ENCODE peak calls at places on chromosome 21, in six cellular contexts. Y is uterus, X is cardiac muscle cell, V is foreskin fibroblast, H is cardiac fibroblast, S is body of pancreas. R is an unnamed sample.

GRCh38 chr21:31593161-31593560 is 66.3 kb upstream of the SOD1 start:
- DNase-seq in X (no peak), S (no peak), Y (no peak), V (no peak), H (no peak), R (no peak)

GRCh38 chr21:20220586-20220985 is 777.6 kb upstream of the NCAM2 start:
- DNase-seq in H (no peak), Y (no peak), S (no peak), X (no peak), V (no peak), R (no peak)

GRCh38 chr21:8991968-8992621 is 1529.3 kb upstream of the TPTE start:
- DNase-seq in H (peak; percentile 29), Y (no peak), X (no peak), S (no peak), V (no peak), R (no peak)

GRCh38 chr21:31618696-31619430 is 40.6 kb upstream of the SOD1 start:
- DNase-seq in V (no peak), Y (no peak), S (no peak), H (peak; percentile 12), X (no peak), R (no peak)

GRCh38 chr21:30443226-30443625 is 3.2 kb downstream of the KRTAP15-1 start:
- DNase-seq in V (no peak), S (no peak), Y (no peak), X (no peak), H (no peak), R (no peak)

GRCh38 chr21:45860493-45861155 is 120.9 kb upstream of the COL6A1 start:
- DNase-seq in S (no peak), V (no peak), X (no peak), H (no peak), Y (no peak), R (no peak)

GRCh38 chr21:31509108-31510017 is 150.1 kb upstream of the SOD1 start:
- DNase-seq in X (peak; percentile 44), V (no peak), H (peak; percentile 11), Y (no peak), S (no peak), R (peak; percentile 43)

GRCh38 chr21:45802956-45803612 is 159.6 kb downstream of the PCBP3 start:
- DNase-seq in V (no peak), S (no peak), X (no peak), Y (no peak), H (no peak), R (no peak)

GRCh38 chr21:14955936-14956520 is 108.8 kb downstream of the NRIP1 start:
- DNase-seq in Y (no peak), X (no peak), H (no peak), S (no peak), V (no peak), R (no peak)

GRCh38 chr21:27269646-27270045 is 302.8 kb upstream of the ADAMTS5 start:
- DNase-seq in X (peak; percentile 91), H (peak; percentile 96), V (peak; percentile 87), S (no peak), Y (no peak), R (no peak)

GRCh38 chr21:43703068-43703880 is 15.7 kb upstream of the PDXK start:
- DNase-seq in V (peak; percentile 71), S (peak; percentile 67), H (peak; percentile 79), X (peak; percentile 88), Y (no peak), R (no peak)

GRCh38 chr21:46229133-46229922 is 754 bp upstream of the LSS start:
- DNase-seq in X (no peak), V (no peak), S (no peak), H (no peak), Y (peak; percentile 63), R (no peak)

GRCh38 chr21:20618878-20619277 is 379.3 kb upstream of the NCAM2 start:
- DNase-seq in H (no peak), V (no peak), S (no peak), Y (no peak), X (no peak), R (no peak)

GRCh38 chr21:46005081-46005480 is 23.5 kb downstream of the COL6A1 start:
- DNase-seq in X (no peak), Y (peak; percentile 27), H (no peak), S (no peak), V (no peak), R (no peak)

GRCh38 chr21:21632926-21633325 is 634.7 kb downstream of the NCAM2 start:
- DNase-seq in H (no peak), X (no peak), V (no peak), S (no peak), Y (no peak), R (no peak)

GRCh38 chr21:15004721-15005370 is 60.0 kb downstream of the NRIP1 start:
- DNase-seq in Y (no peak), X (no peak), V (no peak), H (peak; percentile 60), S (no peak), R (no peak)

GRCh38 chr21:30320215-30320614 is at the start of gene KRTAP26-1:
- DNase-seq in V (no peak), Y (no peak), X (no peak), H (no peak), S (no peak), R (no peak)

GRCh38 chr21:23016617-23017016 is 2018.4 kb downstream of the NCAM2 start:
- DNase-seq in Y (no peak), V (no peak), S (no peak), H (no peak), X (no peak), R (no peak)

GRCh38 chr21:46304955-46305354 is 18.7 kb downstream of the C21orf58 start:
- DNase-seq in S (peak; percentile 37), H (no peak), X (no peak), Y (no peak), V (no peak), R (no peak)

GRCh38 chr21:24895885-24896734 is 711.2 kb downstream of the MRPL39 start:
- DNase-seq in Y (no peak), X (peak; percentile 2), V (no peak), S (peak; percentile 5), H (peak; percentile 2), R (no peak)

GRCh38 chr21:46454634-46455390 is 3.9 kb upstream of the DIP2A start:
- DNase-seq in X (peak; percentile 48), S (no peak), Y (no peak), V (no peak), H (no peak), R (no peak)

GRCh38 chr21:17585875-17586450 is 26.7 kb downstream of the BTG3 start:
- DNase-seq in S (peak; percentile 28), V (peak; percentile 25), X (peak; percentile 74), Y (no peak), H (peak; percentile 73), R (no peak)

GRCh38 chr21:45983981-45984551 is 2.5 kb downstream of the COL6A1 start:
- DNase-seq in X (no peak), Y (peak; percentile 71), V (no peak), H (no peak), S (no peak), R (no peak)

GRCh38 chr21:46183910-46184624 is at the start of gene SPATC1L:
- DNase-seq in S (peak; percentile 59), Y (peak; percentile 76), H (peak; percentile 61), V (peak; percentile 76), X (peak; percentile 88), R (peak; percentile 31)

GRCh38 chr21:31103163-31103562 is 64.9 kb upstream of the KRTAP19-8 start:
- DNase-seq in Y (no peak), X (no peak), V (no peak), H (no peak), S (no peak), R (no peak)

GRCh38 chr21:34894401-34894800 is 154.7 kb downstream of the RUNX1 start:
- DNase-seq in X (no peak), V (no peak), S (no peak), H (no peak), Y (no peak), R (no peak)
- TF ChIP-seq CTCF in X (no peak), V (no peak), S (no peak), H (no peak), Y (no peak), R (no peak)

DNA sequence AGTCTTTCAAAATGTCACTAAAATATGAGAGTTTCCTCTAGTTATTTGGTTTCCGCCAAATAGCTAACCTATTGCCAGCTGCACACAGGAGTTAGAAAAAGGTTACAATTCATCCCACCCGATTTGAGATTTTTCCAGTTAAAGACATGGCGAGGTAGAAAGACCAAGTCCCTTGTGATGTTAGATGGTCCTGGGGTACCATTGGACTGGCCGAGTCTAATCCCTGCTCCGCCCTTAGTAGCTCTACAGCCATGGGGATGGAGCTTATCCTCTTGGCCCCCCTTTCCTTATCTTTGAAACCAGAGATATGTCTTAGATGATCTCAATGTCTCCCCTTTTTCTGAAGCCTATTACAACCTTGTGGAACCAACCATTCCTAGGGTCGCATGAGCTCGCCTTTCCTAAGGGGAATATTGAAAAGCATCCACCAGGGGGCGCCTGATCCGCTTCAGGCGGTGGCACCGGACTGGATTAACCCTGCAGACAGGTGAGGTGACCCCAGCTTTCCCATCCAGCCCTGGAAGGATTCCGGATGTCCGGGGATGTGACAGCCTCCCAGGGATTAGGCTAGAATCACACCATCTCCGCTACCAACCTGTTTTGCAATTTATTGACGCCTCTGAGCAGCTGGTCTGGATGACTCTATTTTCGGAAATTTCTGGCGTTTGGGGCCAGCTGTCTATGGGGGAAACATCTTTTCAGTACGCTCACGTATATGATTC is 68.3 kb upstream of the SIM2 start:
- DNase-seq in Y (no peak), V (no peak), H (peak; percentile 65), S (peak; percentile 55), X (peak; percentile 62), R (peak; percentile 22)
- TF ChIP-seq CTCF in Y (peak; percentile 32), V (peak; percentile 71), H (peak; percentile 70), S (peak; percentile 56), X (peak; percentile 79), R (peak; percentile 72)

DNA sequence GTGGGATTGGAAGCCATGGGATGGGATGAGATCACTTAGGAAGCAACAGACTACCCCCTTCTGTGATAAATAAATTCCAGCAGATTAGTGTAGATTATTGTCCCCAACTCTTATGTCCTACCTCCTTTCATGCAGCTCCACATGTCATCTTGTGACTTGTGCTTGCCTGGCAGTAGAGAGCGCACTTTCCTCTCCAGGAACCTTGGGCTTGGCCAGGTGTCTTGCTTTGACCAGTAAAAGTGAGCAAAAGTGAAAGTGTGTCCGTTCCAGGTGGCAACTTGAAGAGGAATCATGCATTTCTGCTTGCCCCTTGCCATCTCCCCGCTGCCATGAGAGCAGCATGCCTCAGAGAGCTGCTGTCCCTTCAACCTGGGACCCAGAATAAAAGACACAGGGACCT is 122.9 kb upstream of the ERG start:
- DNase-seq in V (no peak), X (no peak), Y (no peak), H (no peak), S (no peak), R (no peak)
- TF ChIP-seq CTCF in V (no peak), X (no peak), Y (no peak), H (no peak), S (no peak), R (peak; percentile 16)

GRCh38 chr21:28746166-28746565 is 246.5 kb downstream of the LTN1 start:
- DNase-seq in S (no peak), V (no peak), Y (no peak), X (no peak), H (peak; percentile 9), R (no peak)

GRCh38 chr21:28738882-28739281 is 253.8 kb downstream of the LTN1 start:
- DNase-seq in S (no peak), X (no peak), H (no peak), Y (no peak), V (no peak), R (no peak)

GRCh38 chr21:28743723-28744122 is 249.0 kb downstream of the LTN1 start:
- DNase-seq in H (no peak), S (no peak), X (no peak), Y (no peak), V (no peak), R (no peak)

GRCh38 chr21:28745131-28746055 is 247.3 kb downstream of the LTN1 start:
- DNase-seq in X (peak; percentile 94), S (peak; percentile 78), H (peak; percentile 97), V (peak; percentile 75), Y (peak; percentile 73), R (peak; percentile 68)

GRCh38 chr21:28742527-28742926 is 250.2 kb downstream of the LTN1 start:
- DNase-seq in V (peak; percentile 50), S (no peak), Y (no peak), H (peak; percentile 80), X (peak; percentile 72), R (no peak)
- TF ChIP-seq CTCF in V (peak; percentile 38), S (no peak), Y (peak; percentile 23), H (peak; percentile 19), X (peak; percentile 32), R (no peak)

R was measured in GM12864.